ENCODE peak calls at places on chromosomes 12 and 14, in four cellular contexts. One of them, this sample, is unnamed.

GRCh38 chr12:2075558-2076195 is 22.9 kb downstream of the CACNA1C start:
- DNase-seq in endodermal cell: no peak
- DNase-seq in PC-9: no peak
- DNase-seq in IMR-90: no peak
- DNase-seq in this sample: no peak

GRCh38 chr14:97578982-97579381 is 781.8 kb downstream of the VRK1 start:
- DNase-seq in IMR-90: no peak
- DNase-seq in PC-9: no peak
- DNase-seq in endodermal cell: no peak
- DNase-seq in this sample: no peak

GRCh38 chr14:106417224-106418049 is 891.1 kb downstream of the TMEM121 start:
- DNase-seq in endodermal cell: peak; percentile 80
- DNase-seq in IMR-90: no peak
- DNase-seq in PC-9: no peak
- DNase-seq in this sample: no peak

GRCh38 chr14:46245281-46245680 is 406.3 kb downstream of the RPL10L start:
- DNase-seq in IMR-90: no peak
- DNase-seq in PC-9: no peak
- DNase-seq in endodermal cell: no peak
- DNase-seq in this sample: no peak

GRCh38 chr14:91298576-91298975 is 54.1 kb upstream of the GPR68 start:
- DNase-seq in PC-9: no peak
- DNase-seq in IMR-90: no peak
- DNase-seq in endodermal cell: no peak
- DNase-seq in this sample: no peak

GRCh38 chr14:85529803-85530574 is at the start of gene FLRT2:
- DNase-seq in endodermal cell: peak; percentile 84
- DNase-seq in PC-9: peak; percentile 2
- DNase-seq in IMR-90: peak; percentile 44
- DNase-seq in this sample: no peak

GRCh38 chr12:43914923-43915468 is 79.1 kb downstream of the TMEM117 start:
- DNase-seq in endodermal cell: peak; percentile 46
- DNase-seq in IMR-90: no peak
- DNase-seq in PC-9: no peak
- DNase-seq in this sample: no peak

GRCh38 chr12:124786065-124786964 is 77.3 kb downstream of the SCARB1 start:
- DNase-seq in PC-9: no peak
- DNase-seq in endodermal cell: peak; percentile 94
- DNase-seq in IMR-90: peak; percentile 91
- DNase-seq in this sample: peak; percentile 52

GRCh38 chr14:104157303-104157928 is 19.0 kb downstream of the KIF26A start:
- DNase-seq in endodermal cell: no peak
- DNase-seq in PC-9: no peak
- DNase-seq in IMR-90: no peak
- DNase-seq in this sample: no peak

GRCh38 chr12:97474987-97475386 is 12.4 kb downstream of the RMST start:
- DNase-seq in endodermal cell: no peak
- DNase-seq in PC-9: no peak
- DNase-seq in IMR-90: no peak
- DNase-seq in this sample: no peak

GRCh38 chr12:97482153-97482693 is 19.6 kb downstream of the RMST start:
- DNase-seq in endodermal cell: no peak
- DNase-seq in PC-9: no peak
- DNase-seq in IMR-90: no peak
- DNase-seq in this sample: no peak

GRCh38 chr12:97471194-97471593 is 8.6 kb downstream of the RMST start:
- DNase-seq in PC-9: no peak
- DNase-seq in IMR-90: no peak
- DNase-seq in endodermal cell: no peak
- DNase-seq in this sample: no peak

DNA sequence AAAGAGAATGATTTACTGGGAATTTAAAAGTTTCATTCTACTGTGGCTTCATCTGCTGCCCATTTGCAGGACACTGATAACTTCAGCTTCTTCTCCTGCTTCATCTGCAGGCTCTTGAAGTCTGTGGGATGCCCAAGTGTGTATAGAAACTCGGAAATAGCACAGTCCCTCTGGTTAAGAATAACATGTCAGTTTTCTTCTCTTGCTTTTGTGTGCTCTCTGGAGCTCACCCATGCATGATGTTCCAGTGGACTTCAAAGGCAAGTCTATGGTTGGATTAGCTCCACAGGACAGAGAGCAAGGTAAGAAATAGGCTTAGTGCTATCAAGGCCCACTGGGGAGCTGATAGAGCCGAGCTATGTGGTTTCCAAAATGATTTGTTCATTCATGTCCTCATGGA is 13.7 kb downstream of the RMST start:
- DNase-seq in IMR-90: no peak
- DNase-seq in endodermal cell: no peak
- DNase-seq in PC-9: no peak
- DNase-seq in this sample: no peak
- H3K4me3 ChIP-seq in IMR-90: no peak overlapping the region
- H3K4me3 ChIP-seq in endodermal cell: no peak overlapping the region
- H3K4me3 ChIP-seq in PC-9: no peak overlapping the region
- H3K4me3 ChIP-seq in this sample: no peak overlapping the region

GRCh38 chr12:32536000-32536345 is 136.6 kb downstream of the FGD4 start:
- DNase-seq in IMR-90: no peak
- DNase-seq in endodermal cell: no peak
- DNase-seq in PC-9: no peak
- DNase-seq in this sample: no peak

GRCh38 chr12:32532951-32533350 is 133.6 kb downstream of the FGD4 start:
- DNase-seq in endodermal cell: peak; percentile 83
- DNase-seq in IMR-90: no peak
- DNase-seq in PC-9: no peak
- DNase-seq in this sample: no peak

GRCh38 chr12:32533971-32534590 is 134.7 kb downstream of the FGD4 start:
- DNase-seq in endodermal cell: no peak
- DNase-seq in PC-9: peak; percentile 53
- DNase-seq in IMR-90: peak; percentile 98
- DNase-seq in this sample: peak; percentile 78

GRCh38 chr12:32534698-32535097 is 135.3 kb downstream of the FGD4 start:
- DNase-seq in PC-9: no peak
- DNase-seq in IMR-90: no peak
- DNase-seq in endodermal cell: no peak
- DNase-seq in this sample: no peak

DNA sequence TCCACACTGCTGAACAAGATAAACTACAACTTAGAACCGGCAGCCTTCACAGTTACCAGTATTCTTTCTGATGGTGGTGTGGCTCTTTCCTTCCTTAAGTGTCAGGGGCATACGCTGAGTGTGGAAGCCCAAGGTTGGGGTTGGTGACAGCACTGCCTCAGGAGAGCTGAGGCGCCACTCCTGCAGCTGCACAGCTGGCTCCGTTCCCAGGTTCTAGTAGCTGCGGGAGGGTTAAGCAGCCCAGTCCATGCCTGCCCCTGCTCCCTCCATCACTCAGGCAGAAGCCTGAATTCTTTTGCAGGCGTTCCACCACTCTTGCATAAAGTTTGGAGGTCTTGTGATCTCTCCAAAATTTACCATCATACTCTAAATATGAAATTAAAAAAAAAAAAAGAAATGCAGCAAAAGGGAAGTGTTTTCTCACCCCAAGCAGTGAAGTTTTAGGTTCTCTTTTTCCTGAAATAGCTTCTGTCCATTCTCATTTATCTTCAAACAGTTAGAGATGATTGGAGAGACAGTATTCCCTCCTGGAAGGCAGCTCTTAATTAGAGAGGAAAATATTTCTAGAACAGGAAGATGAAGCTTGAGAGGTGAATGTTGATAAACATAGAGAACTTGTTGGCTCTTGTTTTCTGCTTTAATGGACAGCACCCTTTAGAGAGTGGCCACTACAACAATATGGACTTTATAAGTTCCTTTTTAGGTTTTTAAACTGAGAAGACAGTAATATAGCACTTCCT is 136.1 kb downstream of the FGD4 start:
- DNase-seq in endodermal cell: peak; percentile 69
- DNase-seq in IMR-90: peak; percentile 69
- DNase-seq in PC-9: peak; percentile 29
- DNase-seq in this sample: no peak
- H3K4me3 ChIP-seq in endodermal cell: no peak overlapping the region
- H3K4me3 ChIP-seq in IMR-90: peak overlapping the region; percentile 50
- H3K4me3 ChIP-seq in PC-9: no peak overlapping the region
- H3K4me3 ChIP-seq in this sample: peak overlapping the region; percentile 16

DNA sequence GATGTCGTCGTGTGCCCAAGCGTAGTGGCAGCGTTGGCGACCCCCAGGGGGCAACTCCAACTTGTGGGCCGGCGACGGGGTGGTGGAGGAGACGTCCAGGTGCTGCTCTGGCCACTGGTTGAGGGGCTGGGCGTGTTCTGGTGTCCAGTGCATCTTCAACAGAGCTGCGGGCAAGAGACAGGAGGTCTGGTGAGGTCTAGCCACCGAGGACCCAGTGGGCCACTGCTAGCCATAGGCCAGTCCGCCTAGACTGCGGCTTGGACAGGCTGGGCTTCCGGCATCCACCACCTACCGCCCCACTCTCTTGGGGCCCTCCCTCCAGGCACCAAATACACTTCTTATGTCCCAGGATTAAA is 26.3 kb downstream of the FIGNL2 start:
- DNase-seq in IMR-90: no peak
- DNase-seq in endodermal cell: no peak
- DNase-seq in PC-9: no peak
- DNase-seq in this sample: no peak
- H3K4me3 ChIP-seq in IMR-90: no peak overlapping the region
- H3K4me3 ChIP-seq in endodermal cell: no peak overlapping the region
- H3K4me3 ChIP-seq in PC-9: no peak overlapping the region
- H3K4me3 ChIP-seq in this sample: peak overlapping the region; percentile 55

DNA sequence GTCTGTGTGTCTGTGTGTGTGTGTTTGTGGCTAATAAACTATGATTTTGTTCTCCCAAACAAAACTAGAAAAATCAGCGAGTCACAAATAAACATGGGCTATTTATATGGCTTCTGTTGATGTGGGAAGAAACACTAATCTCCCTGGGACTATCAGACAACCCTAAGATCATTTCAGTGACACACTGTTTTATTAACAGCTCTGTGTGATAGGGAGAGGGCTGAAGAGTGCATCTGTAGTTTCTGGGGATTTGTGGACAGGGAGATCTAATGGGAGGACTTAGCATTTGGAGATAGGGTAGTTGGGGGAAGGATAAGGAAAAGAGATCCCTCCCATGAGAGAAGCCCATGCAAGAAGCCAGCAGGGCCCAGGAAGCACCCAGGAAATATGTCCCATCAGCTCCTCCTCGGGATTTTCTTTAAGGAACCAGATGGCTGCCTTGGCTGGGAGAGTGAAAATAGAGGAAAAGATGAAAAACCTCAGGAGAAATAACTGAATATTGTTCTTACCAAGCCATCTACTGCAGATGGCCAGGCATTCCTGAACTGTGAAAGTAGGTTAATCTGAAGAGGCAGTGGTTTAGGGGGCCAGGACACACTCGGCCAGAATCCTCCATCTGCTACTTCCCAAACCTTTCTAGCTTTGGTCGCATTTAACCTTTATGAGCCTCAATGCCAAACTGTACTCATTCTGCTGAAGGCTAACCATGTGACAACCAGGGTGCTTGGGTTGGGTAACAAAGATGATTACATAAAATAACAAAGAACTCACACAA is 253.4 kb downstream of the BTG1 start:
- DNase-seq in endodermal cell: no peak
- DNase-seq in PC-9: no peak
- DNase-seq in IMR-90: no peak
- DNase-seq in this sample: no peak
- H3K4me3 ChIP-seq in endodermal cell: no peak overlapping the region
- H3K4me3 ChIP-seq in PC-9: no peak overlapping the region
- H3K4me3 ChIP-seq in IMR-90: no peak overlapping the region
- H3K4me3 ChIP-seq in this sample: no peak overlapping the region

DNA sequence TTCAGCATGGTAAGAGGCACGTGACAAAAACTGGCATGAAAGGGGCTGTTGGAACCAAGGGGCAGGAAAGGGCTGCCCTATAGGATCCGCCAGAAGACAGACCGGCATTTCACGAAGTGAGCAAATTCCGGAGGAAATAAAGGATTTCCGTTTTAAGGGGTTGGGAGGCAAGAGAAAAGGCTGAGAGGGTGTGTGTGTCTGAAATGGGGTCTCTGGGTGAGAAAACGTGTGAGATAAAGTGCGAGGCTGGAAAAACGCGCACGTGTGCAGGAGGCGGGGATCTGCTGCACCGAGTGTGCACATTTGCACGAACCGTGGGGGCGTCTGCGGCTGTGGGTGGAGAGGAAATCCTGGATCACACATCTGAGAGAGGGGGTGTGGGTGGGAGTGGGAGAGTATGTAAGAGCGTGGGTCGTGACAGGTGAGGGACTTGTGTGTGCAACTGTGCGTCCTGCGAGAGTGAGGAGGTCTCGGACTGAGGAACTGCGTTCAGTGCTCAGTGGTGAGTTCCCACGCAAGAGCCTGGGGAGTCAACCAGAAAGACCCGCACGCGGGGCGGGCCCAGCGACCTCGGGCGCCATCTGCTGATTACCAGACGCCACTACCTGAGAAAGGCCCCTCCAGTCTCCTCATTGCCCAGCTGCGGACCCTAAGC is 37.0 kb upstream of the P2RX7 start:
- DNase-seq in IMR-90: peak; percentile 35
- DNase-seq in PC-9: peak; percentile 60
- DNase-seq in endodermal cell: peak; percentile 94
- DNase-seq in this sample: no peak
- H3K4me3 ChIP-seq in IMR-90: peak overlapping the region; percentile 24
- H3K4me3 ChIP-seq in PC-9: peak overlapping the region; percentile 50
- H3K4me3 ChIP-seq in endodermal cell: no peak overlapping the region
- H3K4me3 ChIP-seq in this sample: peak overlapping the region; percentile 40

GRCh38 chr12:116876151-116876869 is 4.9 kb downstream of the HRK start:
- DNase-seq in IMR-90: no peak
- DNase-seq in PC-9: no peak
- DNase-seq in endodermal cell: peak; percentile 89
- DNase-seq in this sample: no peak

GRCh38 chr12:116879509-116880212 is 1.6 kb downstream of the HRK start:
- DNase-seq in PC-9: no peak
- DNase-seq in IMR-90: no peak
- DNase-seq in endodermal cell: peak; percentile 76
- DNase-seq in this sample: no peak

GRCh38 chr12:116880213-116880816 is 926 bp downstream of the HRK start:
- DNase-seq in IMR-90: no peak
- DNase-seq in endodermal cell: peak; percentile 74
- DNase-seq in PC-9: no peak
- DNase-seq in this sample: no peak

GRCh38 chr12:116880817-116881324 is 370 bp downstream of the HRK start:
- DNase-seq in endodermal cell: peak; percentile 92
- DNase-seq in PC-9: peak; percentile 66
- DNase-seq in IMR-90: peak; percentile 45
- DNase-seq in this sample: no peak

GRCh38 chr12:116878567-116879508 is 2.4 kb downstream of the HRK start:
- DNase-seq in PC-9: peak; percentile 88
- DNase-seq in IMR-90: no peak
- DNase-seq in endodermal cell: peak; percentile 84
- DNase-seq in this sample: no peak
- H3K4me3 ChIP-seq in PC-9: peak overlapping the region; percentile 67
- H3K4me3 ChIP-seq in IMR-90: no peak overlapping the region
- H3K4me3 ChIP-seq in endodermal cell: peak overlapping the region; percentile 80
- H3K4me3 ChIP-seq in this sample: peak overlapping the region; percentile 6